ENCODE peak calls at places on chromosomes 1 and 21, in seven cellular contexts. D is upper lobe of right lung, C is mesenchymal stem cell, N is gastrocnemius medialis, O is stomach, Z is cardiac muscle cell, V is neural progenitor cell. L is an unnamed sample.

GRCh38 chr1:180857947-180858768 is 54.5 kb upstream of the KIAA1614 start:
- DNase-seq in N (no peak), Z (no peak), C (no peak), D (no peak), O (no peak), V (no peak), L (no peak)

GRCh38 chr1:44072204-44072603 is 40.9 kb upstream of the SLC6A9 start:
- DNase-seq in D (no peak), Z (peak; percentile 95), C (peak; percentile 86), N (no peak), V (no peak), O (no peak), L (no peak)

GRCh38 chr1:147534386-147534785 is 6.9 kb upstream of the BCL9 start:
- DNase-seq in O (no peak), V (no peak), D (no peak), C (peak; percentile 46), N (peak; percentile 20), Z (no peak), L (peak; percentile 34)

GRCh38 chr1:21511579-21512522 is 2.6 kb downstream of the ALPL start:
- DNase-seq in N (no peak), O (peak; percentile 44), D (peak; percentile 81), V (no peak), C (peak; percentile 94), Z (peak; percentile 98), L (no peak)

GRCh38 chr1:169731446-169731845 is 2.4 kb downstream of the SELE start:
- DNase-seq in D (no peak), V (no peak), N (no peak), Z (no peak), O (no peak), C (no peak), L (no peak)

GRCh38 chr1:207603777-207604176 is 41.2 kb upstream of the CR1L start:
- DNase-seq in O (no peak), D (no peak), C (peak; percentile 33), V (no peak), Z (no peak), N (no peak), L (no peak)

GRCh38 chr21:45803613-45804340 is 160.3 kb downstream of the PCBP3 start:
- DNase-seq in C (no peak), O (no peak), D (no peak), V (no peak), N (no peak), Z (no peak), L (no peak)

GRCh38 chr1:155000725-155001437 is 1.7 kb upstream of the ZBTB7B start:
- DNase-seq in V (peak; percentile 96), Z (peak; percentile 87), O (peak; percentile 97), C (peak; percentile 94), D (peak; percentile 98), N (peak; percentile 88), L (peak; percentile 100)

GRCh38 chr1:180235077-180235501 is 5.0 kb downstream of the LHX4 start:
- DNase-seq in C (no peak), V (peak; percentile 70), O (no peak), N (no peak), Z (no peak), D (no peak), L (no peak)

GRCh38 chr1:113760102-113760804 is 967 bp upstream of the PHTF1 start:
- DNase-seq in D (no peak), C (no peak), Z (no peak), V (peak; percentile 33), N (no peak), O (no peak), L (no peak)

GRCh38 chr1:247294282-247294681 is 37.4 kb downstream of the ZNF496 start:
- DNase-seq in V (no peak), N (no peak), Z (peak; percentile 77), C (peak; percentile 60), O (no peak), D (peak; percentile 4), L (no peak)

GRCh38 chr1:175826705-175827104 is 83.3 kb upstream of the TNR start:
- DNase-seq in Z (no peak), D (no peak), O (no peak), C (no peak), N (no peak), V (no peak), L (no peak)

DNA sequence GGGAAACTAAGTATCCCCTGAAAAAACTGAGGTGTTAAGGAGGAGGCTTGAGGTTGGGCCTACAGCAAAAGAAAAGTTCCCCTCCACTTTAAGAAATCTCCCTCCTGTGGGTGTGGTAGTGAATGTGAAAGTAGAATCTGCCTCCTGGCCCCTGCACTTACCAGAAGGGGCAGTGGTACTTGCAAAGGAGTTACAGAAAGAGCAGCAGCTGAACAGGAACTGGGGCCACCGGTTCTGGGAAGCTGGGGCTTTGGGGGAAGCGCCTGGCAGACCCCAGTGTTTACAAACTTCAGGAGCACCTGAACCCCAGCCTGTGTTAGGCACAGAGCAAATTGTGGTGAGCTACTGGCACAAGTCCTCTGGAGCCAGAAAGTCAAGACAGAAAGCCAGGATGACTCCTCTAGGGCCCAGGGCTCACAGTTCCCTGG is 250.2 kb upstream of the FGGY start:
- DNase-seq in V (no peak), N (no peak), C (peak; percentile 57), Z (no peak), O (peak; percentile 36), D (no peak), L (no peak)
- H3K4me1 ChIP-seq in V (no peaks in the 10 kb centered on the region), N (peaks cover 17% of the 10 kb centered on the region), C (peaks cover 11% of the 10 kb centered on the region), Z (peaks cover 1% of the 10 kb centered on the region), O (peaks cover 11% of the 10 kb centered on the region), D (peaks cover 8% of the 10 kb centered on the region), L (no peaks in the 10 kb centered on the region)

DNA sequence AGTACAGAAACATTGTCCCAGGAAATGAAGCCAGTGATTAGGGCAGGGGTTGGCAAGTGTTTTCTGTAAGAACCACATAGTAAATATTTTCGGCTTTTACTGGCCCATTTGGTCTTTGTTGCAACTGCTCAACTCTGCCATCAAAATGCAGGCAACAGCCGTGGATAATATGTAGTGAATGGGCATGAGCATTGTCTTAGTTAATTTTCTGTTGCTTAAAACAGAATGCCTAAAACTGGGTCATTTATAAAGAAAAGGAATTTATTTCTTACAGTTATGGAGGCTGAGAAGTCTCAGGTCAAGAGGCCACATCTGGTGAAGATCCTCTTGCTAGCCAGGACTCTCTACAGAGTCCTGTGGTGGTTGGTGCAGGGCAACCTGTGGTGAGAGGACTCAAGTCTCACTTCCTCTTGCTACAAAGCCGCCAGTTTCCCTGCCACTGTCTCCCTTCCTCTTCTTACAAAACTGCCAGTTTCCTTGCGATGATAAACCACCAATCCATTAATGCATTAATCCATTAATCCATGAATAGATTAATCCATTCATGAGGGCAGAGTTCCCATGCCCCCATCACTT is 166.4 kb downstream of the PSMG1 start:
- DNase-seq in D (no peak), V (no peak), O (no peak), C (peak; percentile 43), Z (no peak), N (no peak), L (no peak)
- H3K27ac ChIP-seq in D (peak overlapping the region; percentile 11), V (no peak overlapping the region), O (no peak overlapping the region), C (no peak overlapping the region), Z (no peak overlapping the region), N (no peak overlapping the region), L (no peak overlapping the region)

GRCh38 chr1:201648066-201648910 is 109.4 kb downstream of the NAV1 start:
- DNase-seq in D (peak; percentile 67), V (peak; percentile 79), Z (peak; percentile 68), O (peak; percentile 47), C (peak; percentile 86), N (no peak), L (peak; percentile 57)
- H3K4me1 ChIP-seq in D (peaks cover 16% of the 10 kb centered on the region), V (peaks cover 40% of the 10 kb centered on the region), Z (peaks cover 17% of the 10 kb centered on the region), O (peaks cover 31% of the 10 kb centered on the region), C (peaks cover 25% of the 10 kb centered on the region), N (peaks cover 30% of the 10 kb centered on the region), L (peaks cover 3% of the 10 kb centered on the region)

DNA sequence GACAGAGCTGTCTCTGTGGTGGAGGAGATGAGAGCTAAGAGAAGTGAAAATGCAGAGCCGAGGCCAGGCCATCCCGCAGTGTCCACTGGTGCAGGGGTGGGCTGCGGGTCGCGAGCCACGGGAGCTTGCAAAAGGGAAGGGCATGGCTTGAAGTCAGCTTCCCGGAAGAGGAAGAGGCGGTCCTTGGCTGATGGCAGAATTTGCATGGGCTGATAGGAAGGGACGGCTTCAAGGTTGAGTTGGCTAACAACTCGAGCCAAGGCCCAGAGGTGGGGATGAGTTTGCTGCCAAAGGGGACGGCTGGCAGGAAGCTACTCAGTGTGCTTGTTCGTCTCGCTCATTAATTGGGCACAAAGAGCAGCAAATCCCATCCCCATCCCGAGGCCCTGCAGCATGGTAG is 329.7 kb upstream of the VAMP3 start:
- DNase-seq in C (no peak), N (no peak), O (no peak), Z (no peak), V (no peak), D (no peak), L (peak; percentile 20)
- H3K27ac ChIP-seq in C (no peak overlapping the region), N (no peak overlapping the region), O (no peak overlapping the region), Z (no peak overlapping the region), V (no peak overlapping the region), D (no peak overlapping the region), L (no peak overlapping the region)

GRCh38 chr1:183044893-183045649 is 21.9 kb downstream of the LAMC1 start:
- DNase-seq in N (no peak), V (no peak), Z (no peak), D (no peak), C (no peak), O (no peak), L (no peak)
- H3K4me1 ChIP-seq in N (peaks cover 85% of the 10 kb centered on the region), V (peaks cover 14% of the 10 kb centered on the region), Z (peaks cover 14% of the 10 kb centered on the region), D (peaks cover 19% of the 10 kb centered on the region), C (peaks cover 10% of the 10 kb centered on the region), O (peaks cover 28% of the 10 kb centered on the region), L (peaks cover 13% of the 10 kb centered on the region)

DNA sequence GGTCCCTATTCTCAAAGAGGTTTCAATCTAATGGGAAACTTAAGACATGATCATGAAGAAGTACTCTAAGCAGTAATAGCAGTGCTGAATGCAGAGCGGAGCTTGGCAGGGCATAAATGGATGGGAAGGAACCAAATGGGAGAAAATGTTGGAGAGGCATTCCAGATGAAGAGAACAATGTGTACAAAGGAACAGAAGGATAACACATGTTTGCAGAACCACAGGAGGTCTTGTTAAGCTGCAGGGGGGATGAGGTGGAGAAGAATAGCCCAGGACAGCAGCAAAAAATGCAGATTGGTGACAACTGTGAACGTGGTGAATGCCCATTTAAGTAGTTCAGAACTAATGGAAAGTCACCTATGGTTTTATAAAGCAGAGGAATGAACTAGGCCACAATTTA is 99.1 kb downstream of the ASTN1 start:
- DNase-seq in N (no peak), O (no peak), C (no peak), V (peak; percentile 48), D (no peak), Z (no peak), L (no peak)
- H3K27ac ChIP-seq in N (no peak overlapping the region), O (no peak overlapping the region), C (no peak overlapping the region), V (no peak overlapping the region), D (no peak overlapping the region), Z (no peak overlapping the region), L (no peak overlapping the region)

GRCh38 chr1:61098333-61098732 is 16.0 kb downstream of the NFIA start:
- DNase-seq in D (no peak), V (no peak), O (no peak), N (no peak), Z (no peak), C (no peak), L (no peak)

GRCh38 chr1:61098906-61099437 is 16.6 kb downstream of the NFIA start:
- DNase-seq in D (no peak), V (no peak), O (no peak), Z (no peak), C (no peak), N (no peak), L (no peak)

GRCh38 chr1:61100578-61100977 is 18.2 kb downstream of the NFIA start:
- DNase-seq in C (no peak), V (no peak), D (no peak), O (no peak), Z (no peak), N (no peak), L (no peak)

GRCh38 chr1:61104213-61104612 is 21.9 kb downstream of the NFIA start:
- DNase-seq in D (no peak), N (no peak), V (no peak), Z (peak; percentile 14), O (no peak), C (no peak), L (no peak)

GRCh38 chr1:61101461-61102440 is 19.4 kb downstream of the NFIA start:
- DNase-seq in C (no peak), Z (no peak), O (no peak), D (no peak), N (no peak), V (no peak), L (no peak)
- H3K4me1 ChIP-seq in C (no peaks in the 10 kb centered on the region), Z (no peaks in the 10 kb centered on the region), O (peaks cover 22% of the 10 kb centered on the region), D (peaks cover 13% of the 10 kb centered on the region), N (peaks cover 75% of the 10 kb centered on the region), V (peaks cover 6% of the 10 kb centered on the region), L (peaks cover 36% of the 10 kb centered on the region)

L was measured in pancreas.